ENCODE peak calls at places on chromosomes 7 and 10, in five cellular contexts. E, Z, W, B and K are unnamed samples.

GRCh38 chr10:14010083-14010551 is 320.6 kb downstream of the FRMD4A start:
- DNase-seq in E (no peak), Z (no peak), W (no peak), B (no peak), K (no peak)

GRCh38 chr10:77586719-77587423 is 50.7 kb downstream of the KCNMA1 start:
- DNase-seq in E (no peak), Z (peak; percentile 89), W (no peak), B (no peak), K (no peak)

GRCh38 chr10:10499839-10500238 is 517.8 kb upstream of the CELF2 start:
- DNase-seq in E (no peak), Z (no peak), W (no peak), B (no peak), K (no peak)

GRCh38 chr10:62076872-62077271 is 175.4 kb downstream of the ARID5B start:
- DNase-seq in E (no peak), Z (no peak), W (no peak), B (no peak), K (no peak)

GRCh38 chr10:127534074-127534473 is 15.0 kb upstream of the NPS start:
- DNase-seq in E (no peak), Z (no peak), W (no peak), B (no peak), K (no peak)

GRCh38 chr7:142481548-142481947 is 223.7 kb upstream of the PRSS58 start:
- DNase-seq in E (no peak), Z (no peak), W (no peak), B (no peak), K (peak; percentile 35)

GRCh38 chr10:47299989-47300931 is at the start of gene GDF10:
- DNase-seq in E (peak; percentile 86), Z (no peak), W (no peak), B (peak; percentile 73), K (peak; percentile 47)

GRCh38 chr7:618539-619355 is 99.1 kb upstream of the PDGFA start:
- DNase-seq in E (no peak), Z (no peak), W (no peak), B (no peak), K (no peak)

GRCh38 chr10:81116201-81116600 is 578.5 kb downstream of the SH2D4B start:
- DNase-seq in E (no peak), Z (no peak), W (no peak), B (no peak), K (no peak)

GRCh38 chr7:98217623-98218582 is 6.7 kb downstream of the BHLHA15 start:
- DNase-seq in E (peak; percentile 90), Z (no peak), W (no peak), B (no peak), K (no peak)

GRCh38 chr10:102352066-102352715 is 43.3 kb upstream of the NFKB2 start:
- DNase-seq in E (no peak), Z (no peak), W (peak; percentile 65), B (peak; percentile 78), K (peak; percentile 69)

GRCh38 chr7:141696386-141696785 is 5.6 kb downstream of the DENND11 start:
- DNase-seq in E (no peak), Z (no peak), W (no peak), B (no peak), K (no peak)

GRCh38 chr7:74012842-74013249 is 15.1 kb upstream of the ELN start:
- DNase-seq in E (no peak), Z (no peak), W (no peak), B (peak; percentile 71), K (no peak)

GRCh38 chr10:121096617-121097431 is 245.7 kb downstream of the WDR11 start:
- DNase-seq in E (no peak), Z (no peak), W (no peak), B (no peak), K (peak; percentile 25)

GRCh38 chr10:132395704-132396494 is 1.1 kb upstream of the PWWP2B start:
- DNase-seq in E (peak; percentile 94), Z (peak; percentile 72), W (peak; percentile 43), B (peak; percentile 73), K (peak; percentile 58)

GRCh38 chr7:102004831-102005230 is 187.4 kb downstream of the CUX1 start:
- DNase-seq in E (no peak), Z (no peak), W (no peak), B (no peak), K (no peak)

GRCh38 chr10:127243490-127244272 is 47.3 kb upstream of the INSYN2A start:
- DNase-seq in E (no peak), Z (no peak), W (no peak), B (peak; percentile 43), K (peak; percentile 84)

GRCh38 chr7:4715385-4715770 is 33.3 kb downstream of the FOXK1 start:
- DNase-seq in E (peak; percentile 35), Z (peak; percentile 84), W (no peak), B (no peak), K (no peak)

GRCh38 chr10:30172663-30173062 is 113.3 kb upstream of the JCAD start:
- DNase-seq in E (no peak), Z (no peak), W (no peak), B (no peak), K (no peak)

GRCh38 chr10:123144697-123145541 is 3.0 kb upstream of the HMX2 start:
- DNase-seq in E (peak; percentile 33), Z (no peak), W (peak; percentile 30), B (peak; percentile 74), K (peak; percentile 31)

GRCh38 chr7:142579946-142580345 is 169.3 kb upstream of the PRSS1 start:
- DNase-seq in E (no peak), Z (no peak), W (no peak), B (no peak), K (no peak)

GRCh38 chr10:22682237-22683192 is 31.9 kb downstream of the PIP4K2A start:
- DNase-seq in E (no peak), Z (no peak), W (peak; percentile 45), B (no peak), K (no peak)

GRCh38 chr10:75683158-75683557 is 251.7 kb downstream of the LRMDA start:
- DNase-seq in E (no peak), Z (no peak), W (no peak), B (no peak), K (no peak)

GRCh38 chr7:125255793-125256192 is 326.2 kb upstream of the POT1 start:
- DNase-seq in E (no peak), Z (no peak), W (no peak), B (no peak), K (no peak)

GRCh38 chr7:97016392-97017196 is 8.0 kb downstream of the DLX5 start:
- DNase-seq in E (no peak), Z (no peak), W (no peak), B (peak; percentile 89), K (peak; percentile 89)

GRCh38 chr10:43384252-43385221 is 13.1 kb downstream of the FXYD4 start:
- DNase-seq in E (peak; percentile 14), Z (no peak), W (no peak), B (no peak), K (no peak)

GRCh38 chr7:665251-665650 is 61.2 kb upstream of the DNAAF5 start:
- DNase-seq in E (no peak), Z (no peak), W (no peak), B (peak; percentile 55), K (no peak)

GRCh38 chr10:43209651-43210141 is 57.2 kb downstream of the RASGEF1A start:
- DNase-seq in E (peak; percentile 37), Z (no peak), W (no peak), B (no peak), K (peak; percentile 4)

DNA sequence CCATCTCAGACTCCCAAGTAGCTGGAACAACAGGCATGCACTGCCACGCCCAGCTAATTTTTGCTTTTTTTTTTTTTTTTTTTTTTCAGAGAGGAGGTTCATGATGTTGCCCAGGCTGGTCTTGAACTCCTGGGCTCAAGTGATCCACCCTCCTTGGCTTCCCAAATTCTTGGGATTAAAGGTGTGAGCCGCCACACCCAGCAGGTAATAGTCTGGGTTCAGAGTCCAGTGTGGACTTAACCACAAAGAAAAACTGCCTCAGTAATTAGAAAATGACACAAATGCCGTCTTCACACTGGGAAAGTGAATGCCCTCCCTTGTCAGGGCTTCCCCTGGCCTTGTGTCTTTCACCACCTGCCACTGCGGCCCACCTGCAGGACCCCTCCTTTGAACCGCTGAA is 101.1 kb downstream of the RAB11FIP2 start:
- DNase-seq in E (no peak), Z (no peak), W (no peak), B (no peak), K (no peak)
- H3K27ac ChIP-seq in E (no peak overlapping the region), Z (no peak overlapping the region), W (no peak overlapping the region), B (no peak overlapping the region), K (no peak overlapping the region)

GRCh38 chr7:149241695-149242094 is 2.2 kb downstream of the ZNF212 start:
- DNase-seq in E (no peak), Z (no peak), W (no peak), B (no peak), K (no peak)

GRCh38 chr7:149245244-149245643 is 5.8 kb downstream of the ZNF212 start:
- DNase-seq in E (no peak), Z (no peak), W (no peak), B (no peak), K (no peak)

GRCh38 chr7:149248777-149249176 is 9.3 kb downstream of the ZNF212 start:
- DNase-seq in E (no peak), Z (no peak), W (no peak), B (no peak), K (no peak)

GRCh38 chr7:149240637-149241036 is 1.2 kb downstream of the ZNF212 start:
- DNase-seq in E (no peak), Z (no peak), W (no peak), B (no peak), K (no peak)

DNA sequence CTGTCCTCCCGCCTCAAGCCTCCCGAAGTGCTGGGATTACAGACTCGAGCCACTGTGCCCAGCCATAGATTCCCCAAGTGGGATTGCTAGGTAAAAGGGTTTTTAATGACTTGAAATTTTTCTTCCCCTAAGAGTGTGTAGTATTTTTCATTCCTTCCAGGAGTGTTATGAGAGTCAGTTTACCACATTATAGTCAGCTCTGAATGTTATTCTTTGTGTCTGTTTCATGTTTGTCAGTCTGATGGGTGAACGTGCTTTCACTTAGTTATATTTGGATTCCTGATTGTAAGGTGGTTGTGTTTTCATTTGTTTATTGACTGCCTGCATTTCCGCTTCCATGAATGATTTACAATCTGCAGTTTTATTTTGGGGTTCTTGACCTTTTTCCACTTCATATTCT is 6.3 kb downstream of the ZNF212 start:
- DNase-seq in E (no peak), Z (no peak), W (no peak), B (no peak), K (no peak)
- H3K27ac ChIP-seq in E (no peak overlapping the region), Z (peak overlapping the region; percentile 80), W (no peak overlapping the region), B (no peak overlapping the region), K (no peak overlapping the region)

GRCh38 chr10:31977440-31978157 is 49.0 kb upstream of the ARHGAP12 start:
- DNase-seq in E (no peak), Z (no peak), W (no peak), B (no peak), K (no peak)
- H3K27ac ChIP-seq in E (no peak overlapping the region), Z (no peak overlapping the region), W (peak overlapping the region; percentile 58), B (peak overlapping the region; percentile 18), K (no peak overlapping the region)

DNA sequence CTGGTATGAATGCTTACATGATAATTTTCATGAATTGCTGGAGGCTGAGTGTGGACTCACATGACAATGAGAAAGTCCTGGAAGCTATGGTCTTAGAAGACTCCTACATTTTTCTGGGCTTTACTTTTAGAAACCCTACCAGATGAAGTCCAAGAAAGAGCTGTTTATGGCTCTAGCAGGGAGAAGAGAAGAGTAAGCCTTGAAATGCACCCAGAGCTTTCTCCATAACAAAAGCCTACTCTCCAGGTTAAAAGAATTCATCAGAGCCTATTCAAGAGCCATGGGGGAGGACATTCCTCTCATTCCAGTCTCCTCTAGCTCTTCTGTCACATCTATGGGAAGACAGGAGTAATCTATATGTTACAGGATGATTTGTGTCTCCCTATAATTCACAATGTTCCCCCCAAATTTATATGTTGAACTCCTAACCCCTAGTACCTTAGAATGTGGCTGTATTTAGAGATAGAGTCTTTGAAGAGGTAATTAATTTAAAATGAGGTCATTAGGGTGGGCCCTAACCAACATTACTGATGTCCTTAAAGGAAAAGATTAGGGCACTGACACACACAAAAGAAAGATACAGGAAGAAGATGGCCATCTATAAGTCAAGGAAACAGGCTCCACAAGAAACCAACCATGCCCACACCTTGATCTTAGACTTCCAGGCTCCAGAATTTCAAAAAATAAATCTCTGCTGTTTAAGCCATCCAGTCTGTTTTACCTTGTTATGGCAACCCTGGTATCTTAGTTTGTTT is 193.8 kb upstream of the PTER start:
- DNase-seq in E (no peak), Z (no peak), W (no peak), B (no peak), K (no peak)
- H3K27ac ChIP-seq in E (no peak overlapping the region), Z (no peak overlapping the region), W (no peak overlapping the region), B (no peak overlapping the region), K (no peak overlapping the region)